ENCODE peak calls at places on chromosome 14, in six cellular contexts. One of them, this sample, is unnamed.
A peak's percentile ranks its signal among the peaks of the same experiment; 100 is the strongest.

GRCh38 chr14:77654001-77654431 is 37.6 kb upstream of the SPTLC2 start:
- DNase-seq in ecto neural progenitor cell: no peak
- DNase-seq in naive thymus-derived CD4-positive, alpha-beta T cell: no peak
- DNase-seq in HFFc6: no peak
- DNase-seq in stimulated activated CD4-positive, alpha-beta T cell treated with anti-CD3 and anti-CD28 coated beads, Interleukin-2, amount 100 ng/mL, for 24 hours: no peak
- DNase-seq in effector CD8-positive, alpha-beta T cell: no peak
- DNase-seq in this sample: peak; percentile 87

GRCh38 chr14:23209651-23210423 is 26.4 kb upstream of the SLC7A8 start:
- DNase-seq in ecto neural progenitor cell: no peak
- DNase-seq in naive thymus-derived CD4-positive, alpha-beta T cell: no peak
- DNase-seq in HFFc6: peak; percentile 11
- DNase-seq in stimulated activated CD4-positive, alpha-beta T cell treated with anti-CD3 and anti-CD28 coated beads, Interleukin-2, amount 100 ng/mL, for 24 hours: no peak
- DNase-seq in effector CD8-positive, alpha-beta T cell: no peak
- DNase-seq in this sample: no peak

GRCh38 chr14:67817750-67818438 is 1.5 kb upstream of the ZFYVE26 start:
- DNase-seq in ecto neural progenitor cell: no peak
- DNase-seq in naive thymus-derived CD4-positive, alpha-beta T cell: no peak
- DNase-seq in HFFc6: no peak
- DNase-seq in stimulated activated CD4-positive, alpha-beta T cell treated with anti-CD3 and anti-CD28 coated beads, Interleukin-2, amount 100 ng/mL, for 24 hours: no peak
- DNase-seq in effector CD8-positive, alpha-beta T cell: no peak
- DNase-seq in this sample: no peak

GRCh38 chr14:84410344-84410743 is 1119.6 kb upstream of the FLRT2 start:
- DNase-seq in ecto neural progenitor cell: no peak
- DNase-seq in naive thymus-derived CD4-positive, alpha-beta T cell: no peak
- DNase-seq in HFFc6: no peak
- DNase-seq in stimulated activated CD4-positive, alpha-beta T cell treated with anti-CD3 and anti-CD28 coated beads, Interleukin-2, amount 100 ng/mL, for 24 hours: no peak
- DNase-seq in effector CD8-positive, alpha-beta T cell: no peak
- DNase-seq in this sample: no peak

GRCh38 chr14:20278414-20278813 is 27.3 kb downstream of the TTC5 start:
- DNase-seq in ecto neural progenitor cell: no peak
- DNase-seq in naive thymus-derived CD4-positive, alpha-beta T cell: no peak
- DNase-seq in HFFc6: no peak
- DNase-seq in stimulated activated CD4-positive, alpha-beta T cell treated with anti-CD3 and anti-CD28 coated beads, Interleukin-2, amount 100 ng/mL, for 24 hours: peak; percentile 15
- DNase-seq in effector CD8-positive, alpha-beta T cell: no peak
- DNase-seq in this sample: peak; percentile 12

GRCh38 chr14:56875104-56875675 is 64.9 kb upstream of the OTX2 start:
- DNase-seq in ecto neural progenitor cell: no peak
- DNase-seq in naive thymus-derived CD4-positive, alpha-beta T cell: no peak
- DNase-seq in HFFc6: no peak
- DNase-seq in stimulated activated CD4-positive, alpha-beta T cell treated with anti-CD3 and anti-CD28 coated beads, Interleukin-2, amount 100 ng/mL, for 24 hours: no peak
- DNase-seq in effector CD8-positive, alpha-beta T cell: no peak
- DNase-seq in this sample: no peak

GRCh38 chr14:71441142-71441541 is 491.1 kb upstream of the RGS6 start:
- DNase-seq in ecto neural progenitor cell: no peak
- DNase-seq in naive thymus-derived CD4-positive, alpha-beta T cell: no peak
- DNase-seq in HFFc6: no peak
- DNase-seq in stimulated activated CD4-positive, alpha-beta T cell treated with anti-CD3 and anti-CD28 coated beads, Interleukin-2, amount 100 ng/mL, for 24 hours: no peak
- DNase-seq in effector CD8-positive, alpha-beta T cell: no peak
- DNase-seq in this sample: no peak

GRCh38 chr14:92613008-92613658 is 99.6 kb downstream of the RIN3 start:
- DNase-seq in ecto neural progenitor cell: peak; percentile 81
- DNase-seq in naive thymus-derived CD4-positive, alpha-beta T cell: peak; percentile 82
- DNase-seq in HFFc6: no peak
- DNase-seq in stimulated activated CD4-positive, alpha-beta T cell treated with anti-CD3 and anti-CD28 coated beads, Interleukin-2, amount 100 ng/mL, for 24 hours: peak; percentile 80
- DNase-seq in effector CD8-positive, alpha-beta T cell: peak; percentile 65
- DNase-seq in this sample: peak; percentile 31

GRCh38 chr14:39396448-39396847 is 35.8 kb downstream of the FBXO33 start:
- DNase-seq in ecto neural progenitor cell: no peak
- DNase-seq in naive thymus-derived CD4-positive, alpha-beta T cell: no peak
- DNase-seq in HFFc6: no peak
- DNase-seq in stimulated activated CD4-positive, alpha-beta T cell treated with anti-CD3 and anti-CD28 coated beads, Interleukin-2, amount 100 ng/mL, for 24 hours: no peak
- DNase-seq in effector CD8-positive, alpha-beta T cell: no peak
- DNase-seq in this sample: no peak

GRCh38 chr14:37594916-37595808 is at the start of the genes FOXA1 and TTC6:
- DNase-seq in ecto neural progenitor cell: peak; percentile 78
- DNase-seq in naive thymus-derived CD4-positive, alpha-beta T cell: no peak
- DNase-seq in HFFc6: no peak
- DNase-seq in stimulated activated CD4-positive, alpha-beta T cell treated with anti-CD3 and anti-CD28 coated beads, Interleukin-2, amount 100 ng/mL, for 24 hours: no peak
- DNase-seq in effector CD8-positive, alpha-beta T cell: no peak
- DNase-seq in this sample: peak; percentile 96

GRCh38 chr14:71076472-71076871 is 169.2 kb downstream of the PCNX1 start:
- DNase-seq in ecto neural progenitor cell: no peak
- DNase-seq in naive thymus-derived CD4-positive, alpha-beta T cell: no peak
- DNase-seq in HFFc6: no peak
- DNase-seq in stimulated activated CD4-positive, alpha-beta T cell treated with anti-CD3 and anti-CD28 coated beads, Interleukin-2, amount 100 ng/mL, for 24 hours: no peak
- DNase-seq in effector CD8-positive, alpha-beta T cell: no peak
- DNase-seq in this sample: no peak

GRCh38 chr14:93068721-93069120 is 47.0 kb downstream of the ITPK1 start:
- DNase-seq in ecto neural progenitor cell: no peak
- DNase-seq in naive thymus-derived CD4-positive, alpha-beta T cell: no peak
- DNase-seq in HFFc6: no peak
- DNase-seq in stimulated activated CD4-positive, alpha-beta T cell treated with anti-CD3 and anti-CD28 coated beads, Interleukin-2, amount 100 ng/mL, for 24 hours: no peak
- DNase-seq in effector CD8-positive, alpha-beta T cell: no peak
- DNase-seq in this sample: no peak

GRCh38 chr14:47675489-47676300 is at the start of gene MDGA2:
- DNase-seq in ecto neural progenitor cell: peak; percentile 81
- DNase-seq in naive thymus-derived CD4-positive, alpha-beta T cell: no peak
- DNase-seq in HFFc6: no peak
- DNase-seq in stimulated activated CD4-positive, alpha-beta T cell treated with anti-CD3 and anti-CD28 coated beads, Interleukin-2, amount 100 ng/mL, for 24 hours: no peak
- DNase-seq in effector CD8-positive, alpha-beta T cell: no peak
- DNase-seq in this sample: peak; percentile 45

GRCh38 chr14:67424539-67424938 is 12.6 kb upstream of the PLEK2 start:
- DNase-seq in ecto neural progenitor cell: no peak
- DNase-seq in naive thymus-derived CD4-positive, alpha-beta T cell: no peak
- DNase-seq in HFFc6: no peak
- DNase-seq in stimulated activated CD4-positive, alpha-beta T cell treated with anti-CD3 and anti-CD28 coated beads, Interleukin-2, amount 100 ng/mL, for 24 hours: no peak
- DNase-seq in effector CD8-positive, alpha-beta T cell: no peak
- DNase-seq in this sample: no peak

GRCh38 chr14:72736348-72736747 is 157.6 kb downstream of the DPF3 start:
- DNase-seq in ecto neural progenitor cell: no peak
- DNase-seq in naive thymus-derived CD4-positive, alpha-beta T cell: no peak
- DNase-seq in HFFc6: peak; percentile 80
- DNase-seq in stimulated activated CD4-positive, alpha-beta T cell treated with anti-CD3 and anti-CD28 coated beads, Interleukin-2, amount 100 ng/mL, for 24 hours: no peak
- DNase-seq in effector CD8-positive, alpha-beta T cell: no peak
- DNase-seq in this sample: no peak

GRCh38 chr14:60561845-60562746 is 53.1 kb downstream of the SIX6 start:
- DNase-seq in ecto neural progenitor cell: peak; percentile 71
- DNase-seq in naive thymus-derived CD4-positive, alpha-beta T cell: peak; percentile 2
- DNase-seq in HFFc6: peak; percentile 65
- DNase-seq in stimulated activated CD4-positive, alpha-beta T cell treated with anti-CD3 and anti-CD28 coated beads, Interleukin-2, amount 100 ng/mL, for 24 hours: peak; percentile 14
- DNase-seq in effector CD8-positive, alpha-beta T cell: no peak
- DNase-seq in this sample: peak; percentile 73

This sample was measured in NCI-H345.